ENCODE peak calls at places on chromosome 11, in nine cellular contexts. Y is fibroblast of pulmonary artery; S is kidney glomerular epithelial cell; U is NCI-H524; J is naive thymus-derived CD4-positive, alpha-beta T cell; W is fibroblast of gingiva; I is GM23338; O is naive B cell; Z is RPMI8226. Q is an unnamed sample.
A peak's percentile ranks its signal among the peaks of the same experiment; 100 is the strongest.

GRCh38 chr11:32450372-32450771 is 15.0 kb upstream of the WT1 start:
- DNase-seq in W (no peak), O (no peak), J (no peak), Z (no peak), U (no peak), I (no peak), Y (no peak), S (no peak), Q (no peak)

GRCh38 chr11:65170058-65170534 is at the start of gene SPDYC:
- DNase-seq in I (peak; percentile 74), O (no peak), U (no peak), S (no peak), W (no peak), Y (no peak), J (no peak), Z (no peak), Q (no peak)

GRCh38 chr11:123429851-123430735 is at the start of gene GRAMD1B:
- DNase-seq in Y (peak; percentile 86), O (peak; percentile 29), J (peak; percentile 60), S (no peak), W (peak; percentile 11), Z (peak; percentile 47), U (peak; percentile 44), I (peak; percentile 93), Q (peak; percentile 81)

GRCh38 chr11:126355926-126356897 is 726 bp downstream of the ST3GAL4 start:
- DNase-seq in I (peak; percentile 57), S (no peak), U (no peak), J (no peak), Y (no peak), O (no peak), W (peak; percentile 83), Z (no peak), Q (no peak)

GRCh38 chr11:10303558-10304363 is 1.1 kb upstream of the ADM start:
- DNase-seq in U (peak; percentile 18), W (peak; percentile 72), J (no peak), Y (peak; percentile 52), I (peak; percentile 80), Z (peak; percentile 54), S (peak; percentile 68), O (peak; percentile 44), Q (peak; percentile 45)

GRCh38 chr11:115407496-115407895 is 96.7 kb downstream of the CADM1 start:
- DNase-seq in Z (no peak), Y (no peak), S (no peak), O (no peak), J (no peak), I (no peak), W (no peak), U (no peak), Q (no peak)

GRCh38 chr11:131195801-131196517 is 174.5 kb upstream of the NTM start:
- DNase-seq in O (no peak), J (no peak), U (peak; percentile 78), W (no peak), Y (peak; percentile 48), S (peak; percentile 16), I (no peak), Z (no peak), Q (peak; percentile 60)

GRCh38 chr11:125315088-125315740 is 150.7 kb downstream of the PKNOX2 start:
- DNase-seq in S (no peak), W (no peak), Z (peak; percentile 35), I (peak; percentile 16), O (no peak), Y (peak; percentile 69), U (no peak), J (no peak), Q (peak; percentile 27)

GRCh38 chr11:35794850-35795249 is 132.3 kb downstream of the TRIM44 start:
- DNase-seq in I (no peak), W (peak; percentile 65), J (no peak), Z (no peak), Y (peak; percentile 32), S (no peak), U (no peak), O (no peak), Q (no peak)

GRCh38 chr11:114060402-114061052 is 1.0 kb downstream of the ZBTB16 start:
- DNase-seq in I (peak; percentile 51), U (no peak), W (no peak), O (peak; percentile 29), S (peak; percentile 8), Z (no peak), J (peak; percentile 27), Y (no peak), Q (peak; percentile 57)

Q was measured in NCI-H2171 treated with DMSO at 0.1 percent for 48 hours.